ENCODE peak calls at places on chromosomes 4 and X, in ten cellular contexts. One of them, this sample, is unnamed.
A peak's percentile ranks its signal among the peaks of the same experiment; 100 is the strongest.

GRCh38 chr4:76339364-76339763 is 32.8 kb downstream of the STBD1 start:
- DNase-seq in PC-3: no peak
- DNase-seq in right atrium auricular region: no peak
- DNase-seq in heart left ventricle: no peak
- DNase-seq in activated naive CD8-positive, alpha-beta T cell treated with anti-CD3 and anti-CD28 coated beads, Interleukin-2, amount 10 ng/mL, durations not matched to agents 7 days and 5 days: no peak
- DNase-seq in neural progenitor cell: no peak
- DNase-seq in ELR: no peak
- DNase-seq in astrocyte of the spinal cord: no peak
- DNase-seq in stimulated activated naive B cell treated with anti-CD40 and anti-IgM and Interleukin-4, amounts not matched to agents 10 μg/mL and 1 μg/mL and 100 μg/mL, for 72 hours: no peak
- DNase-seq in CD4-positive, alpha-beta memory T cell: no peak
- DNase-seq in this sample: no peak

GRCh38 chr4:147975902-147976301 is 244.0 kb downstream of the ARHGAP10 start:
- DNase-seq in PC-3: no peak
- DNase-seq in right atrium auricular region: no peak
- DNase-seq in heart left ventricle: no peak
- DNase-seq in activated naive CD8-positive, alpha-beta T cell treated with anti-CD3 and anti-CD28 coated beads, Interleukin-2, amount 10 ng/mL, durations not matched to agents 7 days and 5 days: no peak
- DNase-seq in neural progenitor cell: no peak
- DNase-seq in ELR: peak; percentile 25
- DNase-seq in astrocyte of the spinal cord: peak; percentile 40
- DNase-seq in stimulated activated naive B cell treated with anti-CD40 and anti-IgM and Interleukin-4, amounts not matched to agents 10 μg/mL and 1 μg/mL and 100 μg/mL, for 72 hours: no peak
- DNase-seq in CD4-positive, alpha-beta memory T cell: no peak
- DNase-seq in this sample: no peak

GRCh38 chrX:67604979-67605703 is 61.3 kb downstream of the AR start:
- DNase-seq in PC-3: no peak
- DNase-seq in right atrium auricular region: no peak
- DNase-seq in heart left ventricle: no peak
- DNase-seq in activated naive CD8-positive, alpha-beta T cell treated with anti-CD3 and anti-CD28 coated beads, Interleukin-2, amount 10 ng/mL, durations not matched to agents 7 days and 5 days: no peak
- DNase-seq in neural progenitor cell: no peak
- DNase-seq in ELR: peak; percentile 90
- DNase-seq in astrocyte of the spinal cord: peak; percentile 90
- DNase-seq in stimulated activated naive B cell treated with anti-CD40 and anti-IgM and Interleukin-4, amounts not matched to agents 10 μg/mL and 1 μg/mL and 100 μg/mL, for 72 hours: no peak
- DNase-seq in CD4-positive, alpha-beta memory T cell: no peak
- DNase-seq in this sample: no peak

GRCh38 chr4:15779336-15779735 is 1.2 kb downstream of the CD38 start:
- DNase-seq in PC-3: peak; percentile 52
- DNase-seq in right atrium auricular region: peak; percentile 89
- DNase-seq in heart left ventricle: peak; percentile 69
- DNase-seq in activated naive CD8-positive, alpha-beta T cell treated with anti-CD3 and anti-CD28 coated beads, Interleukin-2, amount 10 ng/mL, durations not matched to agents 7 days and 5 days: no peak
- DNase-seq in neural progenitor cell: peak; percentile 71
- DNase-seq in ELR: peak; percentile 65
- DNase-seq in astrocyte of the spinal cord: peak; percentile 51
- DNase-seq in stimulated activated naive B cell treated with anti-CD40 and anti-IgM and Interleukin-4, amounts not matched to agents 10 μg/mL and 1 μg/mL and 100 μg/mL, for 72 hours: no peak
- DNase-seq in CD4-positive, alpha-beta memory T cell: no peak
- DNase-seq in this sample: no peak

GRCh38 chr4:16019666-16020065 is 56.7 kb upstream of the FGFBP2 start:
- DNase-seq in PC-3: no peak
- DNase-seq in right atrium auricular region: no peak
- DNase-seq in heart left ventricle: no peak
- DNase-seq in activated naive CD8-positive, alpha-beta T cell treated with anti-CD3 and anti-CD28 coated beads, Interleukin-2, amount 10 ng/mL, durations not matched to agents 7 days and 5 days: no peak
- DNase-seq in neural progenitor cell: no peak
- DNase-seq in ELR: no peak
- DNase-seq in astrocyte of the spinal cord: no peak
- DNase-seq in stimulated activated naive B cell treated with anti-CD40 and anti-IgM and Interleukin-4, amounts not matched to agents 10 μg/mL and 1 μg/mL and 100 μg/mL, for 72 hours: no peak
- DNase-seq in CD4-positive, alpha-beta memory T cell: no peak
- DNase-seq in this sample: no peak

GRCh38 chr4:83075696-83076095 is 38.8 kb downstream of the PLAC8 start:
- DNase-seq in PC-3: peak; percentile 6
- DNase-seq in right atrium auricular region: no peak
- DNase-seq in heart left ventricle: no peak
- DNase-seq in activated naive CD8-positive, alpha-beta T cell treated with anti-CD3 and anti-CD28 coated beads, Interleukin-2, amount 10 ng/mL, durations not matched to agents 7 days and 5 days: no peak
- DNase-seq in neural progenitor cell: no peak
- DNase-seq in ELR: peak; percentile 61
- DNase-seq in astrocyte of the spinal cord: peak; percentile 77
- DNase-seq in stimulated activated naive B cell treated with anti-CD40 and anti-IgM and Interleukin-4, amounts not matched to agents 10 μg/mL and 1 μg/mL and 100 μg/mL, for 72 hours: no peak
- DNase-seq in CD4-positive, alpha-beta memory T cell: no peak
- DNase-seq in this sample: no peak

GRCh38 chr4:94416335-94416734 is 35.4 kb upstream of the PDLIM5 start:
- DNase-seq in PC-3: no peak
- DNase-seq in right atrium auricular region: no peak
- DNase-seq in heart left ventricle: no peak
- DNase-seq in activated naive CD8-positive, alpha-beta T cell treated with anti-CD3 and anti-CD28 coated beads, Interleukin-2, amount 10 ng/mL, durations not matched to agents 7 days and 5 days: no peak
- DNase-seq in neural progenitor cell: no peak
- DNase-seq in ELR: no peak
- DNase-seq in astrocyte of the spinal cord: no peak
- DNase-seq in stimulated activated naive B cell treated with anti-CD40 and anti-IgM and Interleukin-4, amounts not matched to agents 10 μg/mL and 1 μg/mL and 100 μg/mL, for 72 hours: no peak
- DNase-seq in CD4-positive, alpha-beta memory T cell: no peak
- DNase-seq in this sample: no peak

GRCh38 chr4:180563977-180564376 is 1679.2 kb upstream of the TENM3 start:
- DNase-seq in PC-3: no peak
- DNase-seq in right atrium auricular region: no peak
- DNase-seq in heart left ventricle: no peak
- DNase-seq in activated naive CD8-positive, alpha-beta T cell treated with anti-CD3 and anti-CD28 coated beads, Interleukin-2, amount 10 ng/mL, durations not matched to agents 7 days and 5 days: no peak
- DNase-seq in neural progenitor cell: no peak
- DNase-seq in ELR: no peak
- DNase-seq in astrocyte of the spinal cord: no peak
- DNase-seq in stimulated activated naive B cell treated with anti-CD40 and anti-IgM and Interleukin-4, amounts not matched to agents 10 μg/mL and 1 μg/mL and 100 μg/mL, for 72 hours: no peak
- DNase-seq in CD4-positive, alpha-beta memory T cell: no peak
- DNase-seq in this sample: no peak

GRCh38 chr4:3464349-3464905 is 1.3 kb downstream of the DOK7 start:
- DNase-seq in PC-3: no peak
- DNase-seq in right atrium auricular region: no peak
- DNase-seq in heart left ventricle: no peak
- DNase-seq in activated naive CD8-positive, alpha-beta T cell treated with anti-CD3 and anti-CD28 coated beads, Interleukin-2, amount 10 ng/mL, durations not matched to agents 7 days and 5 days: no peak
- DNase-seq in neural progenitor cell: no peak
- DNase-seq in ELR: no peak
- DNase-seq in astrocyte of the spinal cord: no peak
- DNase-seq in stimulated activated naive B cell treated with anti-CD40 and anti-IgM and Interleukin-4, amounts not matched to agents 10 μg/mL and 1 μg/mL and 100 μg/mL, for 72 hours: no peak
- DNase-seq in CD4-positive, alpha-beta memory T cell: no peak
- DNase-seq in this sample: no peak

GRCh38 chrX:41412261-41413167 is 34.6 kb upstream of the NYX start:
- DNase-seq in PC-3: no peak
- DNase-seq in right atrium auricular region: no peak
- DNase-seq in heart left ventricle: peak; percentile 30
- DNase-seq in activated naive CD8-positive, alpha-beta T cell treated with anti-CD3 and anti-CD28 coated beads, Interleukin-2, amount 10 ng/mL, durations not matched to agents 7 days and 5 days: no peak
- DNase-seq in neural progenitor cell: no peak
- DNase-seq in ELR: no peak
- DNase-seq in astrocyte of the spinal cord: no peak
- DNase-seq in stimulated activated naive B cell treated with anti-CD40 and anti-IgM and Interleukin-4, amounts not matched to agents 10 μg/mL and 1 μg/mL and 100 μg/mL, for 72 hours: no peak
- DNase-seq in CD4-positive, alpha-beta memory T cell: no peak
- DNase-seq in this sample: no peak

GRCh38 chr4:152217896-152218295 is 318.0 kb downstream of the FBXW7 start:
- DNase-seq in PC-3: no peak
- DNase-seq in right atrium auricular region: no peak
- DNase-seq in heart left ventricle: no peak
- DNase-seq in activated naive CD8-positive, alpha-beta T cell treated with anti-CD3 and anti-CD28 coated beads, Interleukin-2, amount 10 ng/mL, durations not matched to agents 7 days and 5 days: no peak
- DNase-seq in neural progenitor cell: no peak
- DNase-seq in ELR: no peak
- DNase-seq in astrocyte of the spinal cord: no peak
- DNase-seq in stimulated activated naive B cell treated with anti-CD40 and anti-IgM and Interleukin-4, amounts not matched to agents 10 μg/mL and 1 μg/mL and 100 μg/mL, for 72 hours: no peak
- DNase-seq in CD4-positive, alpha-beta memory T cell: no peak
- DNase-seq in this sample: no peak